ENCODE peak calls at places on chromosomes 2 and 18, in five cellular contexts. Q, W, U, J and A are unnamed samples.

GRCh38 chr2:79040967-79041582 is 15.6 kb downstream of the REG3G start:
- DNase-seq in Q (no peak), W (no peak), U (no peak), J (peak; percentile 50), A (no peak)

GRCh38 chr2:109644571-109645275 is 30.6 kb downstream of the SOWAHC start:
- DNase-seq in Q (no peak), W (no peak), U (no peak), J (peak; percentile 66), A (no peak)

GRCh38 chr2:158567208-158567607 is 110.5 kb downstream of the PKP4 start:
- DNase-seq in Q (no peak), W (no peak), U (no peak), J (no peak), A (no peak)

GRCh38 chr2:95719473-95720060 is 127.8 kb downstream of the TRIM43 start:
- DNase-seq in Q (no peak), W (no peak), U (no peak), J (no peak), A (no peak)

GRCh38 chr2:168635065-168635577 is 167.3 kb upstream of the NOSTRIN start:
- DNase-seq in Q (no peak), W (peak; percentile 54), U (peak; percentile 66), J (peak; percentile 57), A (no peak)

GRCh38 chr18:22171263-22171838 is 2.0 kb downstream of the GATA6 start:
- DNase-seq in Q (no peak), W (no peak), U (peak; percentile 21), J (peak; percentile 42), A (no peak)

GRCh38 chr18:33665187-33665586 is 87.2 kb downstream of the ASXL3 start:
- DNase-seq in Q (no peak), W (no peak), U (no peak), J (no peak), A (no peak)

GRCh38 chr2:48205137-48205798 is 299.0 kb upstream of the FBXO11 start:
- DNase-seq in Q (no peak), W (no peak), U (no peak), J (peak; percentile 71), A (no peak)

GRCh38 chr18:2846638-2847340 is at the start of gene EMILIN2:
- DNase-seq in Q (no peak), W (peak; percentile 85), U (peak; percentile 88), J (peak; percentile 70), A (no peak)

GRCh38 chr2:197207106-197207505 is 103.5 kb downstream of the ANKRD44 start:
- DNase-seq in Q (no peak), W (no peak), U (no peak), J (peak; percentile 19), A (no peak)

GRCh38 chr18:48545690-48546365 is 7.0 kb downstream of the CTIF start:
- DNase-seq in Q (no peak), W (peak; percentile 78), U (peak; percentile 49), J (peak; percentile 95), A (no peak)

GRCh38 chr2:217988840-217989204 is 14.0 kb downstream of the TNS1 start:
- DNase-seq in Q (no peak), W (no peak), U (no peak), J (no peak), A (no peak)

GRCh38 chr2:134216152-134216829 is 37.6 kb upstream of the MGAT5 start:
- DNase-seq in Q (no peak), W (no peak), U (no peak), J (no peak), A (no peak)

GRCh38 chr2:173652731-173653426 is 298.2 kb downstream of the CDCA7 start:
- DNase-seq in Q (peak; percentile 83), W (no peak), U (no peak), J (peak; percentile 27), A (peak; percentile 84)

GRCh38 chr18:79405781-79406575 is 10.2 kb downstream of the NFATC1 start:
- DNase-seq in Q (no peak), W (peak; percentile 85), U (peak; percentile 64), J (no peak), A (no peak)

GRCh38 chr2:16303761-16304160 is 361.9 kb downstream of the CYRIA start:
- DNase-seq in Q (no peak), W (no peak), U (no peak), J (peak; percentile 34), A (no peak)

GRCh38 chr2:200065477-200065876 is 110.1 kb downstream of the MAIP1 start:
- DNase-seq in Q (no peak), W (no peak), U (no peak), J (no peak), A (no peak)

GRCh38 chr2:1617425-1618021 is 126.8 kb downstream of the PXDN start:
- DNase-seq in Q (no peak), W (no peak), U (no peak), J (no peak), A (no peak)

DNA sequence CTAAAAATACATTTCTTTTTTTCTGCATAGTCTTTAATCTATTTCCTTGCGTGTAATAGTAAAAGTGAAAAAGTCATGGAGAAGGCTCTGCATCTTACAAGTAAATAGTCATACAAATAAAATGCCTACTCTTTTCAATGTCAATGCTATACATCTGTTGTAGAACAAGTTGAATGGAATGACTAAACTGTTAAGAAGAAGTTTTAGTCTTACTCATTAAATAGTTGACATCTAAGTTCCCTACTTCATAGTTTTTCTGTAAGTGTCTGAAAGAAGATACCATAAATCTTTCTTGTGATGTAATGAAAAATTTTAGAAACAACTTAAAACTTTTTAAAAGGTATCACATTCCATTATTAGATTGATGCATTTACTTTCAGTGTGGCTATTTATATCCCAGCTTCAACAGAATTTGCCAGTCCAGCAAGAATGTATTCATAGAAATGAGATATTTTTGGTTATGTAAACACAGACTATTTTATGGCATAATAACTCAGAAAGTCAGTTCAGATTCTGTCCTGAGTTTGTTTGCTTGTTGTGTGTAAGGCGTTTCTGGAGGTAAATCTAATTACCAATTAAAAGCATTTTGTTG is 185.2 kb upstream of the EPC2 start:
- DNase-seq in Q (no peak), W (no peak), U (no peak), J (no peak), A (no peak)
- H3K27ac ChIP-seq in Q (no peak overlapping the region), W (no peak overlapping the region), U (peak overlapping the region; percentile 23), J (no peak overlapping the region), A (no peak overlapping the region)

GRCh38 chr2:207054521-207054920 is 111.2 kb downstream of the KLF7 start:
- DNase-seq in Q (no peak), W (no peak), U (no peak), J (no peak), A (no peak)
- TF ChIP-seq CTCF in Q (no peak), W (no peak), U (no peak), J (no peak), A (no peak)

GRCh38 chr2:203583696-203584095 is 48.6 kb upstream of the RAPH1 start:
- DNase-seq in Q (no peak), W (no peak), U (no peak), J (no peak), A (peak; percentile 61)
- H3K4me1 ChIP-seq in Q (peaks cover 62% of the 10 kb centered on the region), W (peaks cover 43% of the 10 kb centered on the region), U (peaks cover 73% of the 10 kb centered on the region), J (peaks cover 6% of the 10 kb centered on the region), A (peaks cover 54% of the 10 kb centered on the region)

DNA sequence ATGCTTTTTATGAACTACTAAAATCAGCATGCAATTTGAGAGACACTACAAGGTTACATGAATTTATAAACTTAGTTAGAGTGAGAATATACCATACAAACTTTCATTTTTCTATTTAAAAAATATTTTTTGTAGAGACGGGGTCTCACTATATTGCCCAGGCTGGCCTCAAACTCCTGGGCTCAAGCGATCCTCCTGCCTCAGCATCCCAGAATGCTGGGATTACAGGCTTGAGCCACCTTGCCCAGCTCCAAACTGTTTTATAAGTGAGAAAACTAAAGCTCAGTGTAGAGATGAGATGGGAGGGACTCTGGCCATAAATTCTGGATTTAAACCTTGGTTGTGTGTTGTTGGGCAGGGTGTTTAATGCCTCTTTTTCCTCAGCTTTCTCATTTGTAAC is 9.6 kb downstream of the CAB39 start:
- DNase-seq in Q (no peak), W (no peak), U (no peak), J (no peak), A (no peak)
- H3K27ac ChIP-seq in Q (no peak overlapping the region), W (peak overlapping the region; percentile 54), U (no peak overlapping the region), J (no peak overlapping the region), A (peak overlapping the region; percentile 32)

DNA sequence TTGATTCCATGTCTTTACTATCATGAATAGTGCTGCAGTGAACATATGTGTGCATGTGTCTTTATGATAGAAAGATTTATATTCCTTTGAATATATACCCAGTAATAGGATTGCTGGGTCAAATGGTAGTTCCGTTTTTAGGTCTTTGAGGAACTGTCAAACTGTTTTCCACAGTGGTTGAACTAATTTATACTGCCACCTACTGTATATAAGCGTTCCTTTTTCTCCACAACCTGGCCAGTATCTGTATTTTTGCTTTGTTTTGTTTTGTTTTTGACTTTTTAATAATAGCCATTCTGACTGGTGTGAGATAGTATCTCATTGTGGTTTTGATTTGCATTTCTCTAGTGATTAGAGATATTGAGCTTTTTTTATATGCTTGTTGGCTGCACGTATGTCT is 641.6 kb downstream of the SUCLG1 start:
- DNase-seq in Q (no peak), W (no peak), U (no peak), J (peak; percentile 10), A (no peak)
- TF ChIP-seq CTCF in Q (peak; percentile 11), W (no peak), U (no peak), J (peak; percentile 58), A (peak; percentile 53)

GRCh38 chr18:58407649-58408407 is 221.1 kb downstream of the ALPK2 start:
- DNase-seq in Q (no peak), W (no peak), U (no peak), J (no peak), A (no peak)
- H3K4me1 ChIP-seq in Q (peaks cover 30% of the 10 kb centered on the region), W (peaks cover 2% of the 10 kb centered on the region), U (no peaks in the 10 kb centered on the region), J (peaks cover 12% of the 10 kb centered on the region), A (no peaks in the 10 kb centered on the region)

GRCh38 chr2:150520887-150521664 is 33.6 kb upstream of the RND3 start:
- DNase-seq in Q (no peak), W (no peak), U (no peak), J (no peak), A (no peak)
- H3K27ac ChIP-seq in Q (peak overlapping the region; percentile 70), W (no peak overlapping the region), U (no peak overlapping the region), J (no peak overlapping the region), A (peak overlapping the region; percentile 23)

GRCh38 chr2:175181877-175182308 is 383 bp upstream of the ATP5MC3 start:
- DNase-seq in Q (peak; percentile 5), W (no peak), U (no peak), J (no peak), A (no peak)

GRCh38 chr2:175183674-175184073 is 2.2 kb upstream of the ATP5MC3 start:
- DNase-seq in Q (no peak), W (no peak), U (no peak), J (no peak), A (no peak)

DNA sequence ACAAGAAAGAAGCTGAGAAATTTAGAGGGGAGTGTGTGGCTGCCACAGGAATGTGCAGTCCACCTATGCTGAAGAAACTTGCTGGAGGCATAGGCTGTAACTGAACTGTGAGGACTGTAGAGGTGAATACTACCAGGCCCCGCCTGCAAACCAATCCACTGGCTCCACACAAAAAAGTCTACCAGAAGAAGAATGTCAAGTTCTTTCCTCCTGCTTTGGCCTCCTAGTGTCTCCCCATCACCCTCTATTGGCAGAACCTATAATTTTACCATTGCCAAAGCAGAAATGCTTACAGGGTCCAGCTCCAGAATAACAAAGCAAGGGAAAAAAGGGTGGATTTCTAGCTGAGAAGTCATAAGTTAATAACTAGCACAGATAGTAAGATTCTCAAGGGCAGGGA is 5.9 kb upstream of the ATP5MC3 start:
- DNase-seq in Q (peak; percentile 7), W (no peak), U (no peak), J (no peak), A (no peak)
- TF ChIP-seq CTCF in Q (peak; percentile 25), W (no peak), U (no peak), J (no peak), A (peak; percentile 45)

GRCh38 chr2:12734914-12735654 is 18.3 kb downstream of the TRIB2 start:
- DNase-seq in Q (no peak), W (no peak), U (no peak), J (no peak), A (no peak)
- H3K4me1 ChIP-seq in Q (no peaks in the 10 kb centered on the region), W (peaks cover 9% of the 10 kb centered on the region), U (peaks cover 29% of the 10 kb centered on the region), J (peaks cover 6% of the 10 kb centered on the region), A (peaks cover 7% of the 10 kb centered on the region)

GRCh38 chr2:190466819-190467444 is 58.8 kb downstream of the MFSD6 start:
- DNase-seq in Q (no peak), W (no peak), U (no peak), J (peak; percentile 39), A (no peak)
- H3K27ac ChIP-seq in Q (no peak overlapping the region), W (peak overlapping the region; percentile 31), U (peak overlapping the region; percentile 31), J (no peak overlapping the region), A (no peak overlapping the region)